ENCODE peak calls at places on chromosomes 2 and 18, in seven cellular contexts. One of them, this sample, is unnamed.

GRCh38 chr2:64743739-64744330 is 90.1 kb upstream of the SERTAD2 start:
- DNase-seq in neural crest cell: no peak
- DNase-seq in mammary epithelial cell: no peak
- DNase-seq in endothelial cell: no peak
- DNase-seq in EL: no peak
- DNase-seq in brain microvascular endothelial cell: no peak
- DNase-seq in fibroblast of gingiva: no peak
- DNase-seq in this sample: no peak

GRCh38 chr18:76351961-76352581 is 143.0 kb downstream of the ZNF516 start:
- DNase-seq in neural crest cell: no peak
- DNase-seq in mammary epithelial cell: peak; percentile 54
- DNase-seq in brain microvascular endothelial cell: peak; percentile 33
- DNase-seq in EL: peak; percentile 78
- DNase-seq in endothelial cell: no peak
- DNase-seq in fibroblast of gingiva: peak; percentile 89
- DNase-seq in this sample: peak; percentile 85

GRCh38 chr2:24245986-24246779 is 71.3 kb downstream of the FAM228A start:
- DNase-seq in neural crest cell: no peak
- DNase-seq in fibroblast of gingiva: no peak
- DNase-seq in brain microvascular endothelial cell: no peak
- DNase-seq in endothelial cell: no peak
- DNase-seq in EL: peak; percentile 31
- DNase-seq in mammary epithelial cell: no peak
- DNase-seq in this sample: no peak

GRCh38 chr2:129233751-129234406 is 745.6 kb upstream of the RAB6C start:
- DNase-seq in brain microvascular endothelial cell: no peak
- DNase-seq in mammary epithelial cell: peak; percentile 42
- DNase-seq in neural crest cell: no peak
- DNase-seq in endothelial cell: peak; percentile 12
- DNase-seq in fibroblast of gingiva: no peak
- DNase-seq in EL: no peak
- DNase-seq in this sample: no peak

GRCh38 chr2:185179783-185180182 is 558.8 kb upstream of the FSIP2 start:
- DNase-seq in brain microvascular endothelial cell: no peak
- DNase-seq in endothelial cell: no peak
- DNase-seq in neural crest cell: no peak
- DNase-seq in mammary epithelial cell: no peak
- DNase-seq in EL: no peak
- DNase-seq in fibroblast of gingiva: no peak
- DNase-seq in this sample: no peak

GRCh38 chr2:165406053-165406628 is 63.4 kb upstream of the CSRNP3 start:
- DNase-seq in brain microvascular endothelial cell: peak; percentile 34
- DNase-seq in mammary epithelial cell: peak; percentile 5
- DNase-seq in neural crest cell: peak; percentile 10
- DNase-seq in EL: peak; percentile 1
- DNase-seq in fibroblast of gingiva: no peak
- DNase-seq in endothelial cell: no peak
- DNase-seq in this sample: no peak

GRCh38 chr2:98869272-98869641 is 66.8 kb downstream of the CRACDL start:
- DNase-seq in brain microvascular endothelial cell: no peak
- DNase-seq in endothelial cell: no peak
- DNase-seq in EL: no peak
- DNase-seq in mammary epithelial cell: peak; percentile 42
- DNase-seq in neural crest cell: no peak
- DNase-seq in fibroblast of gingiva: no peak
- DNase-seq in this sample: no peak

GRCh38 chr2:100606740-100607343 is 44.0 kb downstream of the PDCL3 start:
- DNase-seq in EL: peak; percentile 40
- DNase-seq in fibroblast of gingiva: peak; percentile 37
- DNase-seq in neural crest cell: peak; percentile 45
- DNase-seq in brain microvascular endothelial cell: peak; percentile 46
- DNase-seq in endothelial cell: peak; percentile 52
- DNase-seq in mammary epithelial cell: peak; percentile 36
- DNase-seq in this sample: no peak

GRCh38 chr2:170024721-170025120 is 153.2 kb upstream of the MYO3B start:
- DNase-seq in neural crest cell: no peak
- DNase-seq in EL: no peak
- DNase-seq in fibroblast of gingiva: no peak
- DNase-seq in endothelial cell: no peak
- DNase-seq in mammary epithelial cell: no peak
- DNase-seq in brain microvascular endothelial cell: no peak
- DNase-seq in this sample: no peak

GRCh38 chr2:227324671-227325055 is 388 bp upstream of the MFF start:
- DNase-seq in EL: no peak
- DNase-seq in brain microvascular endothelial cell: no peak
- DNase-seq in neural crest cell: peak; percentile 3
- DNase-seq in fibroblast of gingiva: peak; percentile 8
- DNase-seq in endothelial cell: no peak
- DNase-seq in mammary epithelial cell: no peak
- DNase-seq in this sample: peak; percentile 6

GRCh38 chr18:79698668-79699335 is 19.2 kb downstream of the CTDP1 start:
- DNase-seq in neural crest cell: no peak
- DNase-seq in EL: no peak
- DNase-seq in fibroblast of gingiva: no peak
- DNase-seq in brain microvascular endothelial cell: peak; percentile 45
- DNase-seq in mammary epithelial cell: no peak
- DNase-seq in endothelial cell: no peak
- DNase-seq in this sample: no peak

GRCh38 chr2:96538487-96539214 is 2.1 kb downstream of the ARID5A start:
- DNase-seq in neural crest cell: peak; percentile 79
- DNase-seq in EL: no peak
- DNase-seq in fibroblast of gingiva: no peak
- DNase-seq in brain microvascular endothelial cell: peak; percentile 47
- DNase-seq in mammary epithelial cell: peak; percentile 32
- DNase-seq in endothelial cell: peak; percentile 45
- DNase-seq in this sample: peak; percentile 28

GRCh38 chr2:157246212-157247067 is 11.1 kb upstream of the GALNT5 start:
- DNase-seq in endothelial cell: no peak
- DNase-seq in neural crest cell: no peak
- DNase-seq in mammary epithelial cell: peak; percentile 97
- DNase-seq in fibroblast of gingiva: peak; percentile 71
- DNase-seq in brain microvascular endothelial cell: peak; percentile 85
- DNase-seq in EL: peak; percentile 89
- DNase-seq in this sample: peak; percentile 68

GRCh38 chr18:33440011-33440383 is 524 bp downstream of the CCDC178 start:
- DNase-seq in mammary epithelial cell: peak; percentile 1
- DNase-seq in neural crest cell: peak; percentile 52
- DNase-seq in endothelial cell: peak; percentile 63
- DNase-seq in brain microvascular endothelial cell: peak; percentile 42
- DNase-seq in fibroblast of gingiva: peak; percentile 43
- DNase-seq in EL: no peak
- DNase-seq in this sample: peak; percentile 18

GRCh38 chr2:136874258-136874657 is 108.9 kb downstream of the THSD7B start:
- DNase-seq in brain microvascular endothelial cell: peak; percentile 38
- DNase-seq in endothelial cell: peak; percentile 24
- DNase-seq in fibroblast of gingiva: no peak
- DNase-seq in EL: peak; percentile 22
- DNase-seq in mammary epithelial cell: no peak
- DNase-seq in neural crest cell: no peak
- DNase-seq in this sample: no peak

GRCh38 chr18:58180738-58181353 is 136.8 kb downstream of the NEDD4L start:
- DNase-seq in fibroblast of gingiva: no peak
- DNase-seq in EL: peak; percentile 57
- DNase-seq in brain microvascular endothelial cell: peak; percentile 59
- DNase-seq in neural crest cell: peak; percentile 59
- DNase-seq in endothelial cell: peak; percentile 67
- DNase-seq in mammary epithelial cell: peak; percentile 37
- DNase-seq in this sample: peak; percentile 75

GRCh38 chr2:53127061-53127650 is 640.4 kb upstream of the CHAC2 start:
- DNase-seq in brain microvascular endothelial cell: no peak
- DNase-seq in fibroblast of gingiva: no peak
- DNase-seq in endothelial cell: no peak
- DNase-seq in EL: no peak
- DNase-seq in neural crest cell: no peak
- DNase-seq in mammary epithelial cell: no peak
- DNase-seq in this sample: no peak

GRCh38 chr2:170660406-170660805 is 54.7 kb upstream of the SP5 start:
- DNase-seq in endothelial cell: no peak
- DNase-seq in EL: peak; percentile 4
- DNase-seq in fibroblast of gingiva: peak; percentile 38
- DNase-seq in brain microvascular endothelial cell: peak; percentile 8
- DNase-seq in neural crest cell: no peak
- DNase-seq in mammary epithelial cell: no peak
- DNase-seq in this sample: peak; percentile 27

GRCh38 chr2:207681431-207681830 is 30.0 kb upstream of the CCNYL1 start:
- DNase-seq in fibroblast of gingiva: no peak
- DNase-seq in neural crest cell: peak; percentile 3
- DNase-seq in endothelial cell: no peak
- DNase-seq in EL: no peak
- DNase-seq in mammary epithelial cell: no peak
- DNase-seq in brain microvascular endothelial cell: no peak
- DNase-seq in this sample: no peak

GRCh38 chr2:152062130-152063091 is 36.4 kb downstream of the CACNB4 start:
- DNase-seq in endothelial cell: no peak
- DNase-seq in mammary epithelial cell: peak; percentile 16
- DNase-seq in EL: peak; percentile 62
- DNase-seq in fibroblast of gingiva: peak; percentile 81
- DNase-seq in brain microvascular endothelial cell: peak; percentile 49
- DNase-seq in neural crest cell: no peak
- DNase-seq in this sample: peak; percentile 86

GRCh38 chr2:237488901-237489860 is 2.1 kb downstream of the MLPH start:
- DNase-seq in fibroblast of gingiva: no peak
- DNase-seq in brain microvascular endothelial cell: no peak
- DNase-seq in EL: peak; percentile 54
- DNase-seq in neural crest cell: no peak
- DNase-seq in endothelial cell: no peak
- DNase-seq in mammary epithelial cell: peak; percentile 84
- DNase-seq in this sample: peak; percentile 57

This sample was measured in foreskin fibroblast.